ENCODE peak calls at places on chromosomes 12 and 14, in nine cellular contexts. U is HL-60, J is thoracic aorta, D is K562, R is adrenal gland, G is A549, O is cardiac fibroblast, Q is PC-3, A is AG04450. N is an unnamed sample.

GRCh38 chr14:28482644-28483043 is 283.9 kb upstream of the FOXG1 start:
- DNase-seq in A (no peak), O (no peak), G (no peak), U (no peak), Q (no peak), J (no peak), D (no peak), R (no peak), N (no peak)

GRCh38 chr12:2557589-2557988 is 237.2 kb upstream of the FKBP4 start:
- DNase-seq in J (no peak), R (no peak), U (no peak), G (no peak), O (no peak), A (no peak), Q (no peak), D (no peak), N (no peak)

GRCh38 chr12:22543246-22544037 is 900 bp downstream of the C2CD5 start:
- DNase-seq in R (peak; percentile 49), Q (peak; percentile 12), J (peak; percentile 7), U (peak; percentile 52), A (no peak), D (peak; percentile 22), G (peak; percentile 50), O (peak; percentile 16), N (peak; percentile 35)

GRCh38 chr14:54344445-54344844 is 52.4 kb upstream of the CDKN3 start:
- DNase-seq in A (no peak), U (no peak), R (no peak), Q (no peak), O (no peak), G (no peak), D (peak; percentile 71), J (no peak), N (no peak)

GRCh38 chr12:107558141-107558815 is 127.3 kb upstream of the PWP1 start:
- DNase-seq in G (no peak), U (no peak), J (no peak), D (no peak), A (no peak), R (no peak), O (no peak), Q (no peak), N (no peak)

GRCh38 chr14:92586001-92586947 is 72.7 kb downstream of the RIN3 start:
- DNase-seq in U (peak; percentile 80), J (peak; percentile 25), O (peak; percentile 93), Q (peak; percentile 77), D (no peak), R (peak; percentile 55), G (no peak), A (peak; percentile 85), N (peak; percentile 37)

GRCh38 chr14:76354310-76354709 is 21.6 kb upstream of the ESRRB start:
- DNase-seq in R (no peak), G (no peak), A (no peak), O (no peak), U (no peak), D (no peak), J (no peak), Q (no peak), N (no peak)

GRCh38 chr12:85278598-85279448 is 1.2 kb upstream of the ALX1 start:
- DNase-seq in U (no peak), J (no peak), D (no peak), A (no peak), G (no peak), Q (no peak), R (no peak), O (no peak), N (no peak)

GRCh38 chr12:9041321-9041720 is 52.0 kb downstream of the KLRG1 start:
- DNase-seq in Q (peak; percentile 13), O (peak; percentile 26), A (no peak), R (peak; percentile 68), U (no peak), G (no peak), J (no peak), D (no peak), N (no peak)

GRCh38 chr14:55926007-55926406 is 192.2 kb upstream of the PELI2 start:
- DNase-seq in J (no peak), A (no peak), R (no peak), O (no peak), U (no peak), D (no peak), G (no peak), Q (no peak), N (no peak)

GRCh38 chr12:45362291-45362690 is 146.4 kb downstream of the ANO6 start:
- DNase-seq in O (no peak), G (no peak), R (no peak), Q (no peak), D (no peak), U (no peak), A (no peak), J (no peak), N (no peak)

DNA sequence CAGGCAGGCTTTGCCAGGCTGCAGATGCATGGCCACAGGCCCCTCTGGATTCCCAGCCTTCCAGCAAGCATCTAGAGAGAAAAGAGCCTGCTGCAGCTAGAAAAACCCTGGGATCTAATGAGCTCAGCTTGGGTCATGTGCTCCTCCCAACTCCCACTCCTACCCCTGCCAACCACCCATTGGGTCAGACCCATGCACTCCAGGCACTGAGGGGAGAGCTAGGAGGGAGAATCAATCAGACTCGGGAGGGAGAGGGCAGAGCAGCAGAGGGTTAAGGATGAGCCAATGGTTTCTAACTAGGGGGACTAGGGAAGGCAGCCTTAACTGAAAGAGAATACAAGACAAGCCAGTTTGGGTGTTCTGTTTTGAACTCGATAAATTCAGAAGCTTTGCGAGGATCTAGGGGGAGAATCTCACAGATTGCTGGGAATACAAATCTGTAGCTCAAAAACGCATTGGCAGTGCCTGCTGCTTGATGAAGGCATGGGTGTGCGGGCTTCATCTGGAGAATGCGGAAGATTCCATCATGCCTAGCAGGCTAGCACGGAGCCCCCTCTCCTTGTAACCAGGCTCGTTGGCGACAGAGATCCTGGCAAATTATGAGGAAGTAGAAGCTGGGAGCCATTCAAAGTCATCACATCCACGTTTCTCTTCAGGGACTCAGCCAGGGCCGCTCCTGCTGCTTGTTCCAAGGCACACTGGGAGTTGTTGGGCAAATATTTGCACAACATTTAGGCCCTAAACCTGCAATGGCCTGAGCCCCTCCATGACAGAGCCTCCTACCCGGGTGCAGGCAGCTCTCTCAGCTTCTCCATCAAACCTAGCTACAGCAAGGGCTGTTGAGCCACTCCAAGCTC is 56.4 kb downstream of the VCPKMT start:
- DNase-seq in G (no peak), J (no peak), D (no peak), A (no peak), U (no peak), Q (no peak), O (no peak), R (no peak), N (no peak)
- H3K4me3 ChIP-seq in G (no peak overlapping the region), J (peak overlapping the region; percentile 61), D (no peak overlapping the region), A (no peak overlapping the region), U (no peak overlapping the region), Q (no peak overlapping the region), O (no peak overlapping the region), R (no peak overlapping the region), N (no peak overlapping the region)

GRCh38 chr14:89349196-89350008 is 67.6 kb downstream of the FOXN3 start:
- DNase-seq in A (no peak), Q (no peak), R (peak; percentile 45), D (no peak), J (no peak), G (peak; percentile 35), U (no peak), O (peak; percentile 31), N (no peak)
- TF ChIP-seq CTCF in A (no peak), Q (no peak), R (no peak), D (no peak), J (no peak), G (no peak), U (no peak), O (no peak), N (no peak)

DNA sequence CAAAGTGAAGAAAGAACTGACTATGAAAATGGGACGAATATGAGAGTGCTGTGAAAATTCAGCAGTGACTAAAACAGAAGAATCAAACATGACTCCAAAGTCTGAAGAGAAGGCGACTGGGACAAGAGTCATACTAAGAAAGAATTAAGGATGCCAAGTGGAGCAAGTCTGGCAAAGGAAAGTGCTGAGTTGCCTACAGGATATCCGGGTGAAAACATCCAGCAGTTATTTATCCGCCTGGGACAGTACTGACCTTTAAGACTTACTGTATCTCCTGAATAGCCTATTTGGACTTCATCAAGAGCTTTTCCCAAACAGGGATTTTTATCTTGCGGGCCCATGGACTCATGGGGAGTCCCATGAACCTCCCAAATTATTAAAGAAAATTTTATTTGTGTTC is 41.1 kb downstream of the KICS2 start:
- DNase-seq in A (no peak), Q (peak; percentile 87), D (no peak), R (no peak), O (peak; percentile 90), J (peak; percentile 19), U (no peak), G (peak; percentile 70), N (no peak)
- H3K4me3 ChIP-seq in A (peak overlapping the region; percentile 5), Q (peak overlapping the region; percentile 44), D (no peak overlapping the region), R (no peak overlapping the region), O (no peak overlapping the region), J (peak overlapping the region; percentile 53), U (no peak overlapping the region), G (peak overlapping the region; percentile 15), N (no peak overlapping the region)

GRCh38 chr14:29749327-29749726 is 178.3 kb downstream of the PRKD1 start:
- DNase-seq in D (no peak), U (no peak), Q (peak; percentile 59), R (no peak), A (no peak), O (peak; percentile 81), J (no peak), G (peak; percentile 23), N (no peak)
- TF ChIP-seq CTCF in D (no peak), U (no peak), Q (no peak), R (no peak), A (no peak), O (peak; percentile 9), J (no peak), G (no peak), N (no peak)

DNA sequence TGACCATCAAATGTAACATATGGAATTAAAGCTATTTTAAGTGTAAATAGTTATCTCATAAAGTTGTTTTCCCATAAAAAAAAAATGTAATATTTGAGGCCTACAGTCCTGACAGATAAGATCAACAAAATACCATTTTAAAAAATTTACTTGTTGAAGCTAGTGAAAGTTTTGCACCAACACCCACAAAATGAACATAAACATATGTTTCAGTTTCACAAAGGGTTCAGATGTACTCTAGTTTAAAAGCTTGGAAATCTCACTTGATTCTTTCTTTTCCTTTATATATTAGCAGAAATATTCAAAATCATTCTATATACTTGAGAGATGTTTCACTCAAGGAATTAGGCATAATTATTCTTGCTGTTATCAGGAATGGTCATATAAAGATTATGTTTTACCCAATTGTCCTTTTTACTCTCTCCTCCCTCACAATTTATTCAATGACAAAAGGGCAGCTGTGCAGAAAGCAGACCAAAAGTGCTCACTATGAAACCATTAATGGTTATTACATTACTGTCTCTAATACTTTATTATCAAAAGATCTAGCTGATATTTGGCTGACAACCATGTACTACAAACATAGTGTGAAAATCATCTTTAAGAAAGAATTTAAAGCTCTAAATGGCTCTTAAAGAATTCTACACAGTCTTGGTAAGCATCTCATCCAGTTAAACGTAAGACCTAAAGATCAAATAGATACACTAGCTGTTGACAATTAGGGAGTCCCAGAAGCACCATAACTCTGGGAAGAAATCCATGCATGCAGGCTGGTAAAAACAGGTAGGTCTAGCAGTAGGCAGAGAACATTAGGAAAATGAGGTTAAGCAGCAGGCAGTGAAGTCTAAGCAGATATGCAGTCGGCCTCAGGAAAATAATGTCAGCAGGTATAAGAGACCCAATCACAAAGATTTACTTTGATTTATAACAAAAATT is 28.8 kb downstream of the KIF21A start:
- DNase-seq in G (no peak), O (no peak), A (no peak), J (no peak), U (no peak), D (no peak), R (no peak), Q (no peak), N (no peak)
- H3K4me3 ChIP-seq in G (no peak overlapping the region), O (no peak overlapping the region), A (no peak overlapping the region), J (no peak overlapping the region), U (no peak overlapping the region), D (no peak overlapping the region), R (no peak overlapping the region), Q (no peak overlapping the region), N (no peak overlapping the region)